ENCODE peak calls at places on chromosome 11, in six cellular contexts. One of them, this sample, is unnamed.

GRCh38 chr11:8355418-8355742 is 91.7 kb upstream of the LMO1 start:
- DNase-seq in upper lobe of right lung: peak; percentile 33
- DNase-seq in heart left ventricle: no peak
- DNase-seq in left lung: no peak
- DNase-seq in lower lobe of right lung: no peak
- DNase-seq in tibial nerve: no peak
- DNase-seq in this sample: peak; percentile 1

GRCh38 chr11:47667555-47667954 is 25.2 kb upstream of the MTCH2 start:
- DNase-seq in left lung: no peak
- DNase-seq in lower lobe of right lung: no peak
- DNase-seq in upper lobe of right lung: no peak
- DNase-seq in tibial nerve: no peak
- DNase-seq in heart left ventricle: no peak
- DNase-seq in this sample: no peak

GRCh38 chr11:47783087-47783610 is 16.0 kb upstream of the FNBP4 start:
- DNase-seq in upper lobe of right lung: no peak
- DNase-seq in left lung: no peak
- DNase-seq in lower lobe of right lung: no peak
- DNase-seq in tibial nerve: no peak
- DNase-seq in heart left ventricle: no peak
- DNase-seq in this sample: no peak

GRCh38 chr11:110470716-110471115 is 41.0 kb downstream of the FDX1 start:
- DNase-seq in tibial nerve: no peak
- DNase-seq in left lung: no peak
- DNase-seq in upper lobe of right lung: no peak
- DNase-seq in lower lobe of right lung: no peak
- DNase-seq in heart left ventricle: no peak
- DNase-seq in this sample: no peak

GRCh38 chr11:7592706-7593105 is 78.9 kb downstream of the PPFIBP2 start:
- DNase-seq in upper lobe of right lung: peak; percentile 80
- DNase-seq in heart left ventricle: peak; percentile 38
- DNase-seq in left lung: no peak
- DNase-seq in tibial nerve: no peak
- DNase-seq in lower lobe of right lung: peak; percentile 76
- DNase-seq in this sample: no peak

GRCh38 chr11:118939412-118939915 is 13.7 kb upstream of the BCL9L start:
- DNase-seq in lower lobe of right lung: no peak
- DNase-seq in heart left ventricle: no peak
- DNase-seq in left lung: peak; percentile 23
- DNase-seq in tibial nerve: no peak
- DNase-seq in upper lobe of right lung: no peak
- DNase-seq in this sample: no peak

GRCh38 chr11:72609045-72609444 is 65.2 kb downstream of the PDE2A start:
- DNase-seq in heart left ventricle: no peak
- DNase-seq in lower lobe of right lung: no peak
- DNase-seq in tibial nerve: no peak
- DNase-seq in left lung: no peak
- DNase-seq in upper lobe of right lung: no peak
- DNase-seq in this sample: no peak

GRCh38 chr11:128903248-128904041 is 12.3 kb downstream of the KCNJ5 start:
- DNase-seq in tibial nerve: no peak
- DNase-seq in lower lobe of right lung: peak; percentile 66
- DNase-seq in left lung: no peak
- DNase-seq in heart left ventricle: peak; percentile 50
- DNase-seq in upper lobe of right lung: peak; percentile 73
- DNase-seq in this sample: no peak

GRCh38 chr11:3709977-3710376 is 38.8 kb upstream of the CHRNA10 start:
- DNase-seq in heart left ventricle: no peak
- DNase-seq in tibial nerve: no peak
- DNase-seq in left lung: no peak
- DNase-seq in lower lobe of right lung: no peak
- DNase-seq in upper lobe of right lung: no peak
- DNase-seq in this sample: no peak

GRCh38 chr11:76670475-76671235 is at the start of gene LRRC32:
- DNase-seq in left lung: peak; percentile 89
- DNase-seq in lower lobe of right lung: peak; percentile 72
- DNase-seq in heart left ventricle: peak; percentile 88
- DNase-seq in upper lobe of right lung: peak; percentile 79
- DNase-seq in tibial nerve: peak; percentile 34
- DNase-seq in this sample: peak; percentile 29

GRCh38 chr11:121329786-121330395 is 37.3 kb downstream of the SC5D start:
- DNase-seq in heart left ventricle: no peak
- DNase-seq in upper lobe of right lung: no peak
- DNase-seq in tibial nerve: no peak
- DNase-seq in left lung: no peak
- DNase-seq in lower lobe of right lung: no peak
- DNase-seq in this sample: no peak

GRCh38 chr11:27722945-27723344 is 22.7 kb upstream of the BDNF start:
- DNase-seq in lower lobe of right lung: no peak
- DNase-seq in left lung: no peak
- DNase-seq in upper lobe of right lung: no peak
- DNase-seq in tibial nerve: no peak
- DNase-seq in heart left ventricle: no peak
- DNase-seq in this sample: no peak
- TF ChIP-seq CTCF in lower lobe of right lung: no peak
- TF ChIP-seq CTCF in left lung: no peak
- TF ChIP-seq CTCF in upper lobe of right lung: no peak
- TF ChIP-seq CTCF in tibial nerve: no peak
- TF ChIP-seq CTCF in heart left ventricle: no peak
- TF ChIP-seq CTCF in this sample: no peak

GRCh38 chr11:59222464-59223065 is 9.8 kb upstream of the MPEG1 start:
- DNase-seq in tibial nerve: no peak
- DNase-seq in upper lobe of right lung: no peak
- DNase-seq in left lung: no peak
- DNase-seq in lower lobe of right lung: no peak
- DNase-seq in heart left ventricle: no peak
- DNase-seq in this sample: no peak
- H3K27ac ChIP-seq in tibial nerve: no peak overlapping the region
- H3K27ac ChIP-seq in upper lobe of right lung: peak overlapping the region; percentile 67
- H3K27ac ChIP-seq in left lung: peak overlapping the region; percentile 34
- H3K27ac ChIP-seq in lower lobe of right lung: peak overlapping the region; percentile 68
- H3K27ac ChIP-seq in heart left ventricle: no peak overlapping the region
- H3K27ac ChIP-seq in this sample: peak overlapping the region; percentile 69

GRCh38 chr11:19577849-19578619 is 134.6 kb upstream of the NAV2 start:
- DNase-seq in heart left ventricle: peak; percentile 48
- DNase-seq in left lung: no peak
- DNase-seq in lower lobe of right lung: no peak
- DNase-seq in upper lobe of right lung: no peak
- DNase-seq in tibial nerve: no peak
- DNase-seq in this sample: no peak
- H3K4me1 ChIP-seq in heart left ventricle: peaks cover 35% of the 10 kb centered on the region
- H3K4me1 ChIP-seq in left lung: peaks cover 19% of the 10 kb centered on the region
- H3K4me1 ChIP-seq in lower lobe of right lung: peaks cover 41% of the 10 kb centered on the region
- H3K4me1 ChIP-seq in upper lobe of right lung: peaks cover 27% of the 10 kb centered on the region
- H3K4me1 ChIP-seq in tibial nerve: peaks cover 22% of the 10 kb centered on the region
- H3K4me1 ChIP-seq in this sample: no peaks in the 10 kb centered on the region

GRCh38 chr11:61695917-61696316 is 15.7 kb downstream of the DAGLA start:
- DNase-seq in heart left ventricle: peak; percentile 79
- DNase-seq in upper lobe of right lung: peak; percentile 89
- DNase-seq in tibial nerve: peak; percentile 46
- DNase-seq in left lung: peak; percentile 92
- DNase-seq in lower lobe of right lung: peak; percentile 85
- DNase-seq in this sample: peak; percentile 85
- TF ChIP-seq CTCF in heart left ventricle: no peak
- TF ChIP-seq CTCF in upper lobe of right lung: no peak
- TF ChIP-seq CTCF in tibial nerve: peak; percentile 50
- TF ChIP-seq CTCF in left lung: no peak
- TF ChIP-seq CTCF in lower lobe of right lung: no peak
- TF ChIP-seq CTCF in this sample: peak; percentile 16